ENCODE peak calls at places on chromosomes 4 and X, in five cellular contexts. N, I, O, G and L are unnamed samples.
A peak's percentile ranks its signal among the peaks of the same experiment; 100 is the strongest.

GRCh38 chr4:104393649-104394048 is 101.0 kb downstream of the CXXC4 start:
- DNase-seq in N (no peak), I (no peak), O (no peak), G (no peak), L (no peak)

GRCh38 chr4:108193891-108194672 is 25.4 kb upstream of the LEF1 start:
- DNase-seq in N (no peak), I (no peak), O (peak; percentile 41), G (peak; percentile 35), L (no peak)

GRCh38 chr4:2942532-2943363 is 20.5 kb downstream of the NOP14 start:
- DNase-seq in N (no peak), I (no peak), O (no peak), G (no peak), L (no peak)

GRCh38 chr4:151865327-151865726 is 104.5 kb upstream of the GATB start:
- DNase-seq in N (no peak), I (no peak), O (no peak), G (no peak), L (no peak)

GRCh38 chrX:48945517-48946348 is 11.7 kb downstream of the OTUD5 start:
- DNase-seq in N (no peak), I (peak; percentile 61), O (peak; percentile 63), G (peak; percentile 51), L (no peak)

GRCh38 chr4:125582302-125582701 is 267.5 kb downstream of the FAT4 start:
- DNase-seq in N (no peak), I (no peak), O (no peak), G (peak; percentile 32), L (no peak)

GRCh38 chr4:182875471-182875870 is 41.7 kb downstream of the DCTD start:
- DNase-seq in N (no peak), I (no peak), O (no peak), G (no peak), L (no peak)

GRCh38 chr4:8368061-8368481 is 72.5 kb downstream of the ACOX3 start:
- DNase-seq in N (no peak), I (no peak), O (no peak), G (no peak), L (no peak)

GRCh38 chrX:3262906-3263305 is 83.5 kb downstream of the MXRA5 start:
- DNase-seq in N (no peak), I (no peak), O (no peak), G (peak; percentile 82), L (no peak)

GRCh38 chr4:153223935-153224334 is 19.7 kb downstream of the TRIM2 start:
- DNase-seq in N (no peak), I (no peak), O (no peak), G (no peak), L (no peak)

GRCh38 chrX:38045697-38046096 is 39.3 kb downstream of the SYTL5 start:
- DNase-seq in N (no peak), I (no peak), O (no peak), G (peak; percentile 19), L (no peak)

GRCh38 chrX:18047440-18047940 is 173.2 kb downstream of the BEND2 start:
- DNase-seq in N (no peak), I (no peak), O (no peak), G (no peak), L (no peak)

GRCh38 chr4:127055349-127055748 is 577.4 kb upstream of the INTU start:
- DNase-seq in N (no peak), I (no peak), O (no peak), G (no peak), L (no peak)

GRCh38 chrX:40207626-40208025 is 109.9 kb upstream of the BCOR start:
- DNase-seq in N (no peak), I (no peak), O (no peak), G (peak; percentile 42), L (no peak)

GRCh38 chr4:38030023-38030422 is 69.8 kb downstream of the PTTG2 start:
- DNase-seq in N (no peak), I (no peak), O (no peak), G (no peak), L (no peak)

GRCh38 chrX:1500701-1501624 is 36.0 kb downstream of the P2RY8 start:
- DNase-seq in N (no peak), I (no peak), O (no peak), G (no peak), L (peak; percentile 40)

GRCh38 chrX:13151806-13152510 is 107.5 kb upstream of the FAM9C start:
- DNase-seq in N (no peak), I (no peak), O (no peak), G (peak; percentile 38), L (no peak)

DNA sequence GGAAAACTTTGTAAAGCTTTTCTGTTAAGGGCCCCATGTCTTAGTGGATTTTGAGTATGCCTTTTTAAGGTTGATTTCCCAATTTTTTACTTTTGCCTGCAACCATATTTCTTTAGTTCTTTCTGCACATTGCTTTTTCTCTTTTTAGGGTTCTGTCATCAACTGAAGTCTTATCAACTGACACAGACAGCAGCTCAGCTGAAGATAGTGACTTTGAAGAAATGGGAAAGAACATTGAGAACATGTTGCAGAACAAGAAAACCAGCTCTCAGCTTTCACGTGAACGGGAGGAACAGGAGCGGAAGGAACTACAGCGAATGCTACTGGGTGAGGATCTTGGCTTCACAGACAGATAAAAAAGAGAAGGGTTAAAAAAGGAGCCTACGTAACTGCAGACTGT is 27.8 kb downstream of the TAF1 start:
- DNase-seq in N (no peak), I (no peak), O (no peak), G (no peak), L (no peak)
- TF ChIP-seq CTCF in N (no peak), I (no peak), O (no peak), G (no peak), L (no peak)

GRCh38 chr4:54560513-54560912 is 97.2 kb upstream of the KIT start:
- DNase-seq in N (no peak), I (no peak), O (no peak), G (no peak), L (no peak)
- TF ChIP-seq CTCF in N (no peak), I (no peak), O (no peak), G (no peak), L (no peak)

GRCh38 chrX:137550561-137551305 is 15.2 kb upstream of the ZIC3 start:
- DNase-seq in N (no peak), I (no peak), O (peak; percentile 51), G (no peak), L (no peak)
- TF ChIP-seq CTCF in N (no peak), I (no peak), O (no peak), G (no peak), L (no peak)

GRCh38 chrX:155857561-155857960 is 23.6 kb upstream of the VAMP7 start:
- DNase-seq in N (no peak), I (peak; percentile 24), O (peak; percentile 30), G (peak; percentile 34), L (no peak)
- TF ChIP-seq CTCF in N (no peak), I (peak; percentile 66), O (peak; percentile 51), G (peak; percentile 17), L (no peak)

GRCh38 chrX:19179389-19179788 is 57.1 kb upstream of the ADGRG2 start:
- DNase-seq in N (no peak), I (no peak), O (no peak), G (no peak), L (no peak)
- TF ChIP-seq CTCF in N (no peak), I (no peak), O (no peak), G (no peak), L (no peak)

DNA sequence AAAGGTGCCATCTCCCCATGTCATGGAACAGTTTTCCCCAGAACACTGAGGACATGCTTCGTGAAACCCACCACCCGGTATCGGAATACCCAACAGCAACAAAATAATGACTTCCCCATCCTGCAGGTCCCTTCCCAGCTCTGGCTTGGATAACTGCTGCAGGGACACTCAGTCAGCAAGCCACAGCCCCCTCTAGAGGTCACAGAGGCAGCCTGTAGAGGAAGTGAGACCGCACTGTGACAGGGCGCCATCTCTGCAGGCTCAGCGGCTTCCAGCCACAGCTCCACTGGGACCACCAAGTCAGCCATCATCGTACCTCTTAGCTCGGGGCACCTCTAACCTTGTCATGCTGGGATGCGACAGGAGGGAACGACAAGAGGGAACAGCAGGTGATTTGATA is 315.9 kb downstream of the LDB2 start:
- DNase-seq in N (no peak), I (peak; percentile 43), O (peak; percentile 72), G (no peak), L (no peak)
- TF ChIP-seq CTCF in N (no peak), I (peak; percentile 73), O (peak; percentile 79), G (peak; percentile 11), L (no peak)